ENCODE peak calls at places on chromosomes 6 and 20, in five cellular contexts. B is NCI-H1436, K is skeletal muscle cell, L is T-cell, C is progenitor cell of endocrine pancreas. R is an unnamed sample.

GRCh38 chr20:2651772-2652723 is at the start of gene NOP56:
- DNase-seq in K (peak; percentile 68), C (peak; percentile 96), B (peak; percentile 79), L (peak; percentile 79), R (no peak)

GRCh38 chr6:15501806-15502450 is 160.9 kb downstream of the DTNBP1 start:
- DNase-seq in C (no peak), L (no peak), B (no peak), K (peak; percentile 76), R (no peak)

GRCh38 chr20:45867129-45867810 is 9.9 kb downstream of the ZSWIM3 start:
- DNase-seq in C (no peak), L (no peak), K (no peak), B (no peak), R (no peak)

GRCh38 chr6:45420083-45420908 is 42.6 kb upstream of the SUPT3H start:
- DNase-seq in C (no peak), B (no peak), L (peak; percentile 31), K (peak; percentile 48), R (no peak)

GRCh38 chr20:1830240-1830639 is 65.0 kb upstream of the SIRPA start:
- DNase-seq in L (no peak), C (no peak), B (no peak), K (peak; percentile 93), R (no peak)

GRCh38 chr6:46221221-46221793 is 50.5 kb upstream of the ENPP5 start:
- DNase-seq in L (no peak), K (no peak), B (peak; percentile 24), C (no peak), R (no peak)

GRCh38 chr20:32291166-32291565 is 13.7 kb downstream of the KIF3B start:
- DNase-seq in K (no peak), B (no peak), L (no peak), C (no peak), R (no peak)

GRCh38 chr6:111992851-111993250 is 61.1 kb upstream of the CCN6 start:
- DNase-seq in L (peak; percentile 19), B (peak; percentile 25), C (no peak), K (no peak), R (no peak)

GRCh38 chr6:64294034-64294433 is 658.4 kb downstream of the PHF3 start:
- DNase-seq in K (peak; percentile 19), L (no peak), C (no peak), B (no peak), R (no peak)

GRCh38 chr6:113122060-113122459 is 735.1 kb upstream of the MARCKS start:
- DNase-seq in L (no peak), K (peak; percentile 81), C (no peak), B (no peak), R (peak; percentile 52)

GRCh38 chr20:45951474-45951873 is 17.0 kb downstream of the PCIF1 start:
- DNase-seq in K (no peak), L (no peak), C (no peak), B (no peak), R (no peak)

GRCh38 chr6:32815115-32815514 is 1.7 kb downstream of the HLA-DOB start:
- DNase-seq in L (no peak), K (peak; percentile 62), B (no peak), C (no peak), R (no peak)

GRCh38 chr6:133833905-133834304 is 55.0 kb upstream of the TCF21 start:
- DNase-seq in K (no peak), L (no peak), C (no peak), B (no peak), R (no peak)

GRCh38 chr6:35425284-35425683 is 26.9 kb upstream of the FANCE start:
- DNase-seq in L (no peak), B (no peak), K (peak; percentile 85), C (no peak), R (no peak)

GRCh38 chr20:36274248-36274841 is 31.8 kb upstream of the DLGAP4 start:
- DNase-seq in C (no peak), L (no peak), B (no peak), K (no peak), R (no peak)

GRCh38 chr6:166598441-166599138 is 12.1 kb upstream of the RAMACL start:
- DNase-seq in K (peak; percentile 85), C (no peak), B (no peak), L (no peak), R (no peak)

GRCh38 chr6:51614725-51615124 is 472.7 kb downstream of the PKHD1 start:
- DNase-seq in L (no peak), K (no peak), C (no peak), B (no peak), R (no peak)

GRCh38 chr6:33790306-33790855 is 1.5 kb upstream of the LEMD2 start:
- DNase-seq in K (no peak), B (no peak), C (no peak), L (no peak), R (no peak)

GRCh38 chr20:53208110-53208908 is 236.2 kb downstream of the TSHZ2 start:
- DNase-seq in C (no peak), B (no peak), L (peak; percentile 9), K (no peak), R (no peak)

R was measured in iPS DF 6.9.